ENCODE peak calls at places on chromosomes 4 and X, in seven cellular contexts. E, T, F, A, Q, K and V are unnamed samples.

GRCh38 chrX:18938710-18939109 is 45.2 kb downstream of the PHKA2 start:
- DNase-seq in E (no peak), T (no peak), F (no peak), A (no peak), Q (no peak), K (no peak), V (no peak)

GRCh38 chrX:120244395-120244734 is 6.2 kb upstream of the ZBTB33 start:
- DNase-seq in E (no peak), T (no peak), F (no peak), A (no peak), Q (no peak), K (no peak), V (no peak)

GRCh38 chrX:95885074-95885473 is 799.6 kb upstream of the DIAPH2 start:
- DNase-seq in E (no peak), T (no peak), F (no peak), A (no peak), Q (no peak), K (no peak), V (no peak)

GRCh38 chrX:130171446-130172126 is at the start of gene RAB33A:
- DNase-seq in E (no peak), T (no peak), F (no peak), A (peak), Q (no peak), K (peak), V (no peak)

GRCh38 chr4:54581807-54582206 is 76.0 kb upstream of the KIT start:
- DNase-seq in E (no peak), T (no peak), F (no peak), A (no peak), Q (no peak), K (no peak), V (no peak)

GRCh38 chr4:57083107-57083506 is 27.1 kb downstream of the IGFBP7 start:
- DNase-seq in E (no peak), T (no peak), F (no peak), A (no peak), Q (no peak), K (no peak), V (no peak)

GRCh38 chrX:118226060-118226428 is 109.4 kb upstream of the KLHL13 start:
- DNase-seq in E (peak), T (no peak), F (peak), A (peak), Q (peak), K (no peak), V (peak)

GRCh38 chr4:19304028-19304427 is 947.7 kb upstream of the SLIT2 start:
- DNase-seq in E (no peak), T (no peak), F (no peak), A (no peak), Q (no peak), K (no peak), V (no peak)

GRCh38 chr4:825969-826330 is at the start of gene CPLX1:
- DNase-seq in E (peak), T (no peak), F (no peak), A (peak), Q (no peak), K (peak), V (peak)

GRCh38 chr4:76655566-76656479 is 220.8 kb downstream of the SHROOM3 start:
- DNase-seq in E (no peak), T (no peak), F (no peak), A (no peak), Q (no peak), K (no peak), V (no peak)

GRCh38 chrX:2883770-2884169 is 45.4 kb downstream of the ARSD start:
- DNase-seq in E (no peak), T (no peak), F (no peak), A (no peak), Q (no peak), K (no peak), V (no peak)

GRCh38 chrX:36909584-36909983 is 98.6 kb upstream of the FAM47C start:
- DNase-seq in E (no peak), T (no peak), F (no peak), A (no peak), Q (peak), K (no peak), V (peak)

GRCh38 chrX:20857746-20858145 is 516.5 kb upstream of the CNKSR2 start:
- DNase-seq in E (no peak), T (no peak), F (no peak), A (no peak), Q (no peak), K (no peak), V (no peak)

GRCh38 chr4:176883681-176884418 is 91.1 kb upstream of the VEGFC start:
- DNase-seq in E (no peak), T (no peak), F (no peak), A (no peak), Q (no peak), K (no peak), V (no peak)

GRCh38 chrX:47384502-47384901 is 14.1 kb downstream of the ZNF157 start:
- DNase-seq in E (peak), T (peak), F (peak), A (peak), Q (peak), K (peak), V (peak)

GRCh38 chrX:117973175-117974075 is 143.2 kb downstream of the KLHL13 start:
- DNase-seq in E (no peak), T (no peak), F (no peak), A (peak), Q (no peak), K (no peak), V (no peak)

GRCh38 chrX:40097492-40098263 is at the start of gene BCOR:
- DNase-seq in E (peak), T (no peak), F (no peak), A (peak), Q (no peak), K (peak), V (peak)

GRCh38 chr4:153564630-153565525 is 98.7 kb downstream of the TMEM131L start:
- DNase-seq in E (no peak), T (no peak), F (no peak), A (no peak), Q (peak), K (no peak), V (no peak)

GRCh38 chrX:367349-367748 is 19.4 kb downstream of the PPP2R3B start:
- DNase-seq in E (no peak), T (no peak), F (no peak), A (no peak), Q (no peak), K (no peak), V (no peak)

GRCh38 chr4:83010522-83011318 is at the start of gene LIN54:
- DNase-seq in E (peak), T (peak), F (no peak), A (peak), Q (peak), K (peak), V (peak)

GRCh38 chrX:51395807-51396728 is 63.4 kb downstream of the NUDT10 start:
- DNase-seq in E (peak), T (no peak), F (no peak), A (peak), Q (no peak), K (peak), V (no peak)

GRCh38 chr4:140995058-140995457 is 138.2 kb downstream of the RNF150 start:
- DNase-seq in E (no peak), T (no peak), F (no peak), A (no peak), Q (no peak), K (no peak), V (no peak)

GRCh38 chrX:10508891-10509290 is 111.5 kb downstream of the MID1 start:
- DNase-seq in E (no peak), T (no peak), F (no peak), A (no peak), Q (no peak), K (no peak), V (no peak)

GRCh38 chr4:48315728-48316630 is 25.4 kb upstream of the SLAIN2 start:
- DNase-seq in E (peak), T (peak), F (no peak), A (peak), Q (peak), K (no peak), V (peak)

GRCh38 chr4:170001688-170002267 is 24.4 kb downstream of the MFAP3L start:
- DNase-seq in E (no peak), T (no peak), F (no peak), A (peak), Q (no peak), K (no peak), V (no peak)

GRCh38 chr4:170007113-170007512 is 19.1 kb downstream of the MFAP3L start:
- DNase-seq in E (peak), T (no peak), F (no peak), A (no peak), Q (no peak), K (no peak), V (no peak)

GRCh38 chr4:170003071-170004070 is 22.8 kb downstream of the MFAP3L start:
- DNase-seq in E (no peak), T (no peak), F (no peak), A (no peak), Q (no peak), K (no peak), V (no peak)

GRCh38 chr4:170005472-170005871 is 20.7 kb downstream of the MFAP3L start:
- DNase-seq in E (no peak), T (no peak), F (no peak), A (no peak), Q (no peak), K (no peak), V (no peak)

DNA sequence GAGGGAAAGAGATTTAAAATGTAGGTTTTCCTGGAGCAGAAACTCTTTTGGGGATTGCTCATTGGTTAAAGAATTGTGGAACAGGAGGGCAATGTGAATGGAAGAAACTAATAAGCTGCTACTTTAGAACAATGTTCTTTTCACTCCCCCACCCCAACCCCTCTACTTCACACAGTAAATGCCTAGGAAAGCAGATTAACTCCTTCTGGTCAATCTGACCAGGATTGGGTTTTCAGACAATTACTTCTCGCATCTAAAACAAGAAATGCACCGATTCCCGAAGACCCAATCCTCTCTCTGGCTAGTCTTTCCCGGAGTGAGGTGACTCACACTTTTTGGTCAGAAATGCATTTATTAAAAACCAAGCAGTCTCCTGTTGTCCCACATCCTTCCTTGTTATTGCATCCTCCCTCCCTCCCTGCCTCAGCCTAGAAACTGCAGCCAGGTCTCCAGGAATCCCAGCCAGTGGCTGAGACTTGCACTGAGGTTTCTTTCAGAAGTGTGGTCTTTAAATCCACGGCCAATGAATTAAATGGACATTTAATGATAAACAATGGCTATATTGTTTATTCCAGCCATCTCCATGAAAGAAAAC is 21.4 kb downstream of the MFAP3L start:
- DNase-seq in E (no peak), T (no peak), F (no peak), A (no peak), Q (no peak), K (peak), V (no peak)
- TF ChIP-seq JUND in E (no peak), T (no peak), F (no peak), A (no peak), Q (no peak), K (no peak), V (no peak)

DNA sequence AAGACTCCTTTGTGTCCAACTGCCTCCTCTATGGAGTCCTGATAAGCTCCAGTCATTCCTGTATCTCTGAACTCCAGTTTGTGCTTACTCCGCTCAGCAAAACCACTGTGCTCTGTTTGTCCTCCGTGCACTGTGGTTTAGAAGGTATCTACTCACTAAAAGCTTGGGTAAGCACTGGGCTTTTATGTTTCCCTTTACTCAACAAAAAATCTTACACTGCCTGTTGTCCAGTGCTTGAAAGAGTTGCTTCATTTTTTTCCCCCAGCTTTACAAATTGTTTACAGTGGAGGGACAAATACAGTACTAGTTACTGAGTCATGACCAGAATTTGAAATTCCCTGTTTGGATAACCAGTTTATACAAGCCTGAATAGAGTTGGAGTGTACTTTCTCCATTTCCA is 545.3 kb upstream of the FAT1 start:
- DNase-seq in E (no peak), T (no peak), F (no peak), A (no peak), Q (peak), K (no peak), V (no peak)
- TF ChIP-seq JUND in E (no peak), T (no peak), F (no peak), A (no peak), Q (no peak), K (no peak), V (no peak)

GRCh38 chr4:53197760-53198150 is 168.1 kb downstream of the SCFD2 start:
- DNase-seq in E (no peak), T (no peak), F (no peak), A (no peak), Q (no peak), K (no peak), V (no peak)
- TF ChIP-seq JUND in E (no peak), T (no peak), F (no peak), A (no peak), Q (no peak), K (no peak), V (no peak)

GRCh38 chr4:124712417-124713212 is at the start of gene ANKRD50:
- DNase-seq in E (peak), T (peak), F (no peak), A (peak), Q (peak), K (peak), V (peak)

GRCh38 chr4:124711469-124712416 is 789 bp downstream of the ANKRD50 start:
- DNase-seq in E (peak), T (peak), F (no peak), A (peak), Q (peak), K (peak), V (peak)

GRCh38 chr4:124710911-124711310 is 1.6 kb downstream of the ANKRD50 start:
- DNase-seq in E (no peak), T (no peak), F (no peak), A (no peak), Q (no peak), K (no peak), V (no peak)

GRCh38 chr4:124710253-124710849 is 2.2 kb downstream of the ANKRD50 start:
- DNase-seq in E (peak), T (no peak), F (no peak), A (no peak), Q (no peak), K (no peak), V (no peak)

GRCh38 chr4:124713213-124713592 is 671 bp upstream of the ANKRD50 start:
- DNase-seq in E (peak), T (peak), F (no peak), A (peak), Q (peak), K (peak), V (peak)
- TF ChIP-seq JUND in E (peak), T (no peak), F (no peak), A (no peak), Q (no peak), K (no peak), V (no peak)

GRCh38 chr4:86359944-86360478 is at the start of gene MAPK10:
- DNase-seq in E (peak), T (no peak), F (peak), A (peak), Q (no peak), K (peak), V (no peak)
- TF ChIP-seq JUND in E (no peak), T (no peak), F (no peak), A (no peak), Q (no peak), K (no peak), V (no peak)

GRCh38 chrX:21907250-21907649 is 33.3 kb upstream of the SMS start:
- DNase-seq in E (no peak), T (no peak), F (no peak), A (no peak), Q (no peak), K (no peak), V (no peak)
- TF ChIP-seq JUND in E (no peak), T (no peak), F (no peak), A (no peak), Q (no peak), K (no peak), V (no peak)